ENCODE peak calls at places on chromosome 15, in six cellular contexts. A is A549, R is GM12878, Y is K562, V is HepG2, Z is endothelial cell of umbilical vein. W is an unnamed sample.
A peak's percentile ranks its signal among the peaks of the same experiment; 100 is the strongest.

GRCh38 chr15:39946862-39947261 is 12.9 kb downstream of the EIF2AK4 start:
- DNase-seq in A (no peak), R (no peak), Y (no peak), V (no peak), Z (no peak), W (no peak)

GRCh38 chr15:76963596-76963995 is 31.3 kb upstream of the PSTPIP1 start:
- DNase-seq in A (no peak), R (no peak), Y (peak; percentile 25), V (peak; percentile 12), Z (no peak), W (no peak)

GRCh38 chr15:52162260-52162659 is 28.9 kb downstream of the GNB5 start:
- DNase-seq in A (no peak), R (no peak), Y (no peak), V (no peak), Z (no peak), W (no peak)

GRCh38 chr15:87619161-87619960 is 637.2 kb downstream of the NTRK3 start:
- DNase-seq in A (no peak), R (no peak), Y (peak; percentile 17), V (no peak), Z (peak; percentile 73), W (no peak)

GRCh38 chr15:57518779-57519410 is 72.8 kb upstream of the MYZAP start:
- DNase-seq in A (no peak), R (no peak), Y (no peak), V (no peak), Z (no peak), W (no peak)

GRCh38 chr15:86813892-86814291 is 734.2 kb downstream of the AGBL1 start:
- DNase-seq in A (no peak), R (no peak), Y (no peak), V (no peak), Z (no peak), W (no peak)

GRCh38 chr15:82613764-82614163 is 33.4 kb downstream of the CPEB1 start:
- DNase-seq in A (no peak), R (no peak), Y (no peak), V (no peak), Z (no peak), W (no peak)

GRCh38 chr15:98779463-98780071 is 131.2 kb downstream of the IGF1R start:
- DNase-seq in A (peak; percentile 85), R (peak; percentile 41), Y (peak; percentile 52), V (peak; percentile 64), Z (peak; percentile 77), W (peak; percentile 92)

GRCh38 chr15:25239471-25240345 is 199.1 kb downstream of the UBE3A start:
- DNase-seq in A (no peak), R (no peak), Y (no peak), V (no peak), Z (no peak), W (no peak)

GRCh38 chr15:69648775-69649735 is 196.4 kb downstream of the RPLP1 start:
- DNase-seq in A (no peak), R (no peak), Y (no peak), V (no peak), Z (no peak), W (no peak)

GRCh38 chr15:80367094-80367493 is 37.1 kb upstream of the ARNT2 start:
- DNase-seq in A (peak; percentile 24), R (no peak), Y (peak; percentile 40), V (peak; percentile 3), Z (no peak), W (peak; percentile 62)

GRCh38 chr15:27768731-27769510 is 330.2 kb downstream of the OCA2 start:
- DNase-seq in A (no peak), R (no peak), Y (no peak), V (no peak), Z (no peak), W (no peak)

GRCh38 chr15:42364529-42364928 is 5.2 kb downstream of the CAPN3 start:
- DNase-seq in A (no peak), R (no peak), Y (no peak), V (no peak), Z (peak; percentile 76), W (no peak)

GRCh38 chr15:80070840-80071239 is 11.4 kb downstream of the ZFAND6 start:
- DNase-seq in A (no peak), R (no peak), Y (no peak), V (peak; percentile 82), Z (no peak), W (peak; percentile 89)

GRCh38 chr15:31574761-31575160 is 248.1 kb downstream of the KLF13 start:
- DNase-seq in A (no peak), R (no peak), Y (no peak), V (no peak), Z (no peak), W (no peak)
- TF ChIP-seq MYC in A (no peak), R (no peak), Y (no peak), V (no peak), Z (no peak), W (no peak)

GRCh38 chr15:90130291-90130690 is 28.0 kb upstream of the IDH2 start:
- DNase-seq in A (no peak), R (no peak), Y (no peak), V (no peak), Z (no peak), W (no peak)

GRCh38 chr15:90126457-90127435 is 24.5 kb upstream of the IDH2 start:
- DNase-seq in A (no peak), R (no peak), Y (no peak), V (peak; percentile 64), Z (no peak), W (no peak)

GRCh38 chr15:90131848-90132247 is 29.6 kb upstream of the IDH2 start:
- DNase-seq in A (no peak), R (no peak), Y (no peak), V (no peak), Z (no peak), W (no peak)

GRCh38 chr15:90138071-90138833 is 36.0 kb upstream of the IDH2 start:
- DNase-seq in A (no peak), R (no peak), Y (no peak), V (no peak), Z (no peak), W (no peak)

DNA sequence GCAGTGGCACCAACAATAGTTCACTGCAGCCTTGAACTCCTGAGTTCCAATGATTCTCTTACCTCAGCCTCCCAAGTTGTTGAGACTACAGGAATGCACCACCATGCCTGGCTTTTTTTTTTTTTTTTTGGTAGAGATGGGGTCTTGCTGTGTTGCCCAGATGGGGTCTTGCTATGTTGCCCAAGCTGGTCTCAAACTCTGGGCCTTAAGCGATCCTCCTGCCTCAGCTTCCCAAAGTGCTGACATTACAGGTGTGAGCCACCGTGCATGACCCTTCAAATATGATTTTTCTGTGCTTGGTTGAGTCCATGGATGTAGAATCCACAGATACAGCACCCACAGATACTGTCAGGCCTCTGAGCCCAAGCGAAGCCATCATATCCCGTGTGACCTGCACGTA is 30.2 kb upstream of the IDH2 start:
- DNase-seq in A (no peak), R (no peak), Y (no peak), V (no peak), Z (no peak), W (no peak)
- H3K4me3 ChIP-seq in A (no peak overlapping the region), R (no peak overlapping the region), Y (no peak overlapping the region), V (no peak overlapping the region), Z (no peak overlapping the region), W (no peak overlapping the region)

DNA sequence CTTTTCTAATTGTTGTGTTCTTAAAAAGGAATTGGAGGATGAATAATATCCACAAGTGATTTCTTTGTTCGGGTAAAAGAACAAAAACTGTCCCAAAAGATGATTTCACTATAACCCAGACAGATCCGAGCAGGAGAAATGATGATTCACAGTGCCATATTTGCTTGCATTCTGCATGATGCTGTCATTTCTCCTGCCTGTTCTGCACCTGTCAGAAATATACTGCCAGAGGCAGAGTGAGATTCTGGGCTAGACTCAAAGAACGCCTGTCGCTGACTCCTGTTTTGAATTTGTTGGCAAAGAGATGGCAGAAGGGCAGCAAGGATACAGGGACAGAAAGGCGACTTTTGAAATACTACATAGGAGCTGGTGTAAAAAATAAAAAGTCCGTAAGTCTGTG is 34.6 kb upstream of the SLC24A5 start:
- DNase-seq in A (no peak), R (no peak), Y (no peak), V (no peak), Z (no peak), W (no peak)
- TF ChIP-seq MYC in A (no peak), R (no peak), Y (no peak), V (no peak), Z (no peak), W (no peak)

DNA sequence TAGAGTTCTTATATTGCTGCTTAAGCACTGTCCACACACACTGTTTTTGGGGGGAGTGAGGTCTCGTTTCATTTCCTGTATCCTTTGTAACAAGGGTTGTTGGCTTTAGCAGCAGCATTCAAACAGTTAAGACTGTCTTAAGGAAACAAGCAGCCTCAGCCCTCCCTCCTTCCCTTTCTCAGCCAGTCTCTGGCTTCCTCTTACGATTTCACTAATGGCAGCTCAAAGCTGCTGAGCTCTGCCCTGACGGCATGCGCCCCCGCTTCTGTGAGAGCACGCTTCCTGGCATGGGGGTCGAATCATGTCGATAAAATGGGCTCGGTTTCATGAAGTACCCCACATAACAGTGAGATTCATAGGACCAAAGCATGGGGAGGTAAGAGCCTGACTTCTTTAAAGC is 105.0 kb downstream of the KLHL25 start:
- DNase-seq in A (no peak), R (peak; percentile 84), Y (no peak), V (no peak), Z (peak; percentile 85), W (peak; percentile 93)
- H3K4me3 ChIP-seq in A (no peak overlapping the region), R (peak overlapping the region; percentile 62), Y (no peak overlapping the region), V (no peak overlapping the region), Z (peak overlapping the region; percentile 17), W (peak overlapping the region; percentile 81)

GRCh38 chr15:38691951-38692788 is 127.6 kb upstream of the RASGRP1 start:
- DNase-seq in A (no peak), R (no peak), Y (no peak), V (no peak), Z (no peak), W (no peak)
- TF ChIP-seq MYC in A (no peak), R (no peak), Y (no peak), V (no peak), Z (no peak), W (no peak)

W was measured in NB4.